ENCODE peak calls at places on chromosomes 13 and 19, in seven cellular contexts. F is heart left ventricle, H is cardiac muscle cell, Y is adrenal gland, Z is K562, O is Karpas-422, D is A673. J is an unnamed sample.

GRCh38 chr13:60584976-60585375 is 188.0 kb downstream of the TDRD3 start:
- DNase-seq in Z (no peak), F (no peak), Y (no peak), O (no peak), D (no peak), H (no peak), J (no peak)

GRCh38 chr13:74270018-74270417 is 135.8 kb upstream of the KLF12 start:
- DNase-seq in O (no peak), F (no peak), H (no peak), Y (no peak), D (no peak), Z (no peak), J (no peak)

GRCh38 chr19:35140898-35141626 is 2.0 kb upstream of the FXYD7 start:
- DNase-seq in H (peak; percentile 94), O (peak; percentile 97), F (peak; percentile 94), Z (peak; percentile 100), Y (peak; percentile 95), D (peak; percentile 92), J (peak; percentile 97)

GRCh38 chr13:110565296-110565695 is 3.8 kb upstream of the RAB20 start:
- DNase-seq in D (no peak), Z (no peak), H (no peak), O (peak; percentile 52), F (no peak), Y (no peak), J (no peak)

GRCh38 chr13:19845758-19846157 is 17.7 kb downstream of the ZMYM5 start:
- DNase-seq in Z (peak; percentile 35), O (no peak), F (peak; percentile 37), H (no peak), D (peak; percentile 68), Y (peak; percentile 65), J (no peak)

GRCh38 chr19:3986260-3987041 is 1.2 kb upstream of the EEF2 start:
- DNase-seq in Z (peak; percentile 67), H (peak; percentile 78), O (peak; percentile 91), Y (peak; percentile 79), F (no peak), D (peak; percentile 92), J (no peak)

GRCh38 chr13:39767791-39768564 is 112.5 kb downstream of the COG6 start:
- DNase-seq in Z (no peak), D (peak; percentile 71), H (no peak), Y (no peak), F (no peak), O (no peak), J (no peak)

GRCh38 chr13:102273111-102273510 is 128.7 kb downstream of the FGF14 start:
- DNase-seq in Y (no peak), H (no peak), F (no peak), D (peak; percentile 58), Z (no peak), O (no peak), J (no peak)

GRCh38 chr13:27924529-27925141 is 4.8 kb downstream of the PDX1 start:
- DNase-seq in F (no peak), Y (no peak), D (no peak), O (no peak), Z (no peak), H (no peak), J (no peak)

GRCh38 chr13:27183561-27184147 is 12.0 kb upstream of the USP12 start:
- DNase-seq in O (no peak), D (no peak), H (no peak), Y (no peak), F (no peak), Z (no peak), J (no peak)

GRCh38 chr13:79830945-79831344 is 350.0 kb downstream of the NDFIP2 start:
- DNase-seq in H (no peak), O (no peak), Y (no peak), Z (no peak), F (no peak), D (no peak), J (no peak)

GRCh38 chr19:680287-681028 is 4.3 kb downstream of the FSTL3 start:
- DNase-seq in F (peak; percentile 99), O (peak; percentile 100), Y (peak; percentile 100), H (peak; percentile 98), D (peak; percentile 98), Z (peak; percentile 98), J (peak; percentile 100)

GRCh38 chr19:34259367-34259865 is 5.1 kb downstream of the GARRE1 start:
- DNase-seq in Z (no peak), O (no peak), H (no peak), D (no peak), F (no peak), Y (no peak), J (no peak)

GRCh38 chr13:25347156-25347555 is 24.6 kb upstream of the ATP8A2 start:
- DNase-seq in F (no peak), Y (no peak), D (no peak), H (peak; percentile 51), Z (no peak), O (no peak), J (no peak)

GRCh38 chr19:9751449-9751848 is 17.1 kb downstream of the ZNF846 start:
- DNase-seq in Z (no peak), O (no peak), D (no peak), F (no peak), Y (no peak), H (no peak), J (no peak)

GRCh38 chr13:99572921-99573320 is 71.6 kb downstream of the TM9SF2 start:
- DNase-seq in D (peak; percentile 68), F (no peak), H (no peak), Y (no peak), Z (no peak), O (no peak), J (no peak)

GRCh38 chr13:49539313-49539712 is 43.6 kb downstream of the PHF11 start:
- DNase-seq in F (no peak), Z (no peak), D (no peak), Y (no peak), O (no peak), H (no peak), J (no peak)
- H3K4me1 ChIP-seq in F (peaks cover 31% of the 10 kb centered on the region), Z (no peaks in the 10 kb centered on the region), D (no peaks in the 10 kb centered on the region), Y (peaks cover 4% of the 10 kb centered on the region), O (peaks cover 35% of the 10 kb centered on the region), H (no peaks in the 10 kb centered on the region), J (no peaks in the 10 kb centered on the region)

DNA sequence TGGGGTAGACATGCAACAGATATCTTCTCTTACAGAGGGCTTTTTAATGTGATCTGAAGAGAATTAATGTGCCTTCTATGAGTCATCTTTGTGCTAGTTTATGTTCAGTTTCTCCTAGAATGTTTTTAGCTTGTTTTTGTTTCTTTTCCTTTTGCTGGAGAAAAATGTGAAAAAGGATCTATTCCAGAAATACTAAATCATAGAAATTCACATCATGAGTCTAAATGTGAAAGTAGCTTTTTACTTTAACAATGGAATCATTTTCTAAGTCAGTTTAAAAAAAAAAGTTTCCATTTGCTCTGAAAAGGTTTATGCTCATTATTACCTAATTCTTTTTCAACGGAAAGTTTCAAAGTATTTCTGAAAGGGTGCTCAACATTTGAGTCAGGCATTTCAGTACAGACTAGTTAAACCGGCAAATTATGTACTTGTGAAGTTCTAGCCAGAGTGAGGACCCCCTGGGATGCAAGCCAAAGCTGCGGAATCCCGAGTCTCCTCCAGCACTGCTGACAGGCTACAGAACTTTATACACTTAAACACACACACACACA is 72.9 kb downstream of the SPATA13 start:
- DNase-seq in Z (no peak), H (peak; percentile 59), O (no peak), D (peak; percentile 90), F (no peak), Y (no peak), J (no peak)
- H3K4me3 ChIP-seq in Z (no peak overlapping the region), H (no peak overlapping the region), O (no peak overlapping the region), D (peak overlapping the region; percentile 14), F (no peak overlapping the region), Y (no peak overlapping the region), J (no peak overlapping the region)

GRCh38 chr13:40776232-40776631 is 5.2 kb upstream of the MRPS31 start:
- DNase-seq in H (no peak), Y (no peak), F (no peak), Z (no peak), D (no peak), O (no peak), J (no peak)

GRCh38 chr13:40779049-40779448 is 8.1 kb upstream of the MRPS31 start:
- DNase-seq in O (no peak), Z (no peak), Y (no peak), H (no peak), D (no peak), F (no peak), J (no peak)

GRCh38 chr13:40777957-40778235 is 6.9 kb upstream of the MRPS31 start:
- DNase-seq in Z (no peak), O (no peak), F (no peak), H (no peak), D (no peak), Y (no peak), J (no peak)

GRCh38 chr13:40776681-40777165 is 5.7 kb upstream of the MRPS31 start:
- DNase-seq in Z (no peak), O (peak; percentile 88), D (peak; percentile 50), F (no peak), H (no peak), Y (peak; percentile 18), J (peak; percentile 66)

DNA sequence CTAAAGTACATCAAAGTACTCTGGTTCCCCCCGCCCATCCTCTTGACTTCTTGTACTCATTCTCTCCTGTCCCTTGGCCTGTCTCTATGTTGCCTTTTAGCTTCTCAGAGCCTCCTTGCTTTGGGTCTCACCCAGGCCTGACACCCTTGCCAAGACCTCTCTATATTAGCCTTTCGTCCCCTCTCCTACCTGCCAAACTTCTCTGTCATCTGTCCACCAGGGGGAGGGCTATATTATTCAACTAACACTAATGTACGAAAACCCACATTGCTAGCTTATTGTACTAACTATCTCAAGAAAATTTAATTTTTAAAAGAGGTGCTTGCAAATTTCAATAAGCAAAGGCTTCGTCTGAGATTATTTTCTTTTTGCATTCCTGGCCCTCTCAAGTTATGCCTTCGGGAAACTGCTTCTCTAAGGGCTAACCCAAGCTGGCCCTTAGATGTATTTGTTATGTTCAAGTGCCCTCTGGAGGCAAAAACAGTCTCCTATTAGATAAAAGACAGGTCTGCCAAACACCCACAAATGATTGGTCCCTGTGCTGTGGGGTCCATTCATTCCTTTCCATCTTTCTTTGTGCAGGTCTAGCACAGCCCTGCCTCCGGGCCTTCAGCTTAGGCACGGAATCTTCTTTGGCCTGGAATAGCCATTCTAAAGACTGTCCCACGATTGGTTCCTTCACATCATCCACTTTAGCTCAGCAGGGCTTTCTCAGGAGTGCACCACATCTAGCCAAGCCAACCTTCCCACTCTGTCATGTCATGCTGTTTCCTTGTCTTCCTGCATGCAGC is 6.4 kb upstream of the MRPS31 start:
- DNase-seq in O (peak; percentile 92), Z (peak; percentile 59), H (peak; percentile 71), Y (peak; percentile 46), F (no peak), D (peak; percentile 75), J (peak; percentile 21)
- H3K27ac ChIP-seq in O (peak overlapping the region; percentile 91), Z (peak overlapping the region; percentile 39), H (no peak overlapping the region), Y (no peak overlapping the region), F (peak overlapping the region; percentile 79), D (no peak overlapping the region), J (peak overlapping the region; percentile 79)

GRCh38 chr19:16121141-16121540 is 9.5 kb downstream of the RAB8A start:
- DNase-seq in Y (no peak), F (no peak), H (no peak), O (no peak), Z (no peak), D (no peak), J (no peak)

GRCh38 chr19:16118489-16119033 is 6.9 kb downstream of the RAB8A start:
- DNase-seq in Y (peak; percentile 35), D (no peak), Z (no peak), O (peak; percentile 94), H (no peak), F (no peak), J (no peak)

GRCh38 chr19:16115309-16116039 is 3.8 kb downstream of the RAB8A start:
- DNase-seq in H (no peak), Y (no peak), D (no peak), Z (no peak), O (no peak), F (no peak), J (no peak)

GRCh38 chr19:16116067-16116466 is 4.4 kb downstream of the RAB8A start:
- DNase-seq in Y (no peak), H (no peak), O (no peak), F (no peak), D (no peak), Z (no peak), J (no peak)

GRCh38 chr19:16117594-16118033 is 5.9 kb downstream of the RAB8A start:
- DNase-seq in F (no peak), O (peak; percentile 83), D (no peak), Z (no peak), H (no peak), Y (no peak), J (no peak)
- H3K4me1 ChIP-seq in F (peaks cover 76% of the 10 kb centered on the region), O (peaks cover 62% of the 10 kb centered on the region), D (peaks cover 10% of the 10 kb centered on the region), Z (peaks cover 2% of the 10 kb centered on the region), H (peaks cover 4% of the 10 kb centered on the region), Y (peaks cover 45% of the 10 kb centered on the region), J (peaks cover 17% of the 10 kb centered on the region)